ENCODE peak calls at places on chromosomes 1 and 21, in five cellular contexts. I is HepG2, J is GM12878, L is A549, Q is sigmoid colon. H is an unnamed sample.

GRCh38 chr1:59601032-59601431 is 213.7 kb upstream of the HOOK1 start:
- DNase-seq in Q (peak), J (no peak), L (no peak), I (no peak), H (no peak)

GRCh38 chr1:201766117-201766863 is 62.7 kb upstream of the IPO9 start:
- DNase-seq in L (no peak), I (no peak), Q (no peak), J (no peak), H (no peak)

GRCh38 chr1:6795661-6796060 is 10.4 kb downstream of the CAMTA1 start:
- DNase-seq in Q (no peak), L (no peak), J (no peak), I (no peak), H (no peak)

GRCh38 chr1:143574891-143575520 is 396.8 kb downstream of the FAM72C start:
- DNase-seq in L (no peak), I (no peak), Q (no peak), J (no peak), H (no peak)

GRCh38 chr1:78231477-78231876 is 185.7 kb downstream of the GIPC2 start:
- DNase-seq in L (no peak), I (no peak), J (no peak), Q (no peak), H (no peak)

GRCh38 chr1:170872663-170873062 is 62.7 kb upstream of the MROH9 start:
- DNase-seq in Q (no peak), L (no peak), I (no peak), J (peak), H (no peak)

GRCh38 chr21:44471996-44472395 is 16.7 kb downstream of the LRRC3 start:
- DNase-seq in L (no peak), I (no peak), Q (no peak), J (no peak), H (no peak)

GRCh38 chr1:91217911-91218310 is 186.7 kb downstream of the HFM1 start:
- DNase-seq in I (no peak), L (no peak), Q (no peak), J (no peak), H (no peak)

GRCh38 chr1:218330043-218330623 is 15.0 kb upstream of the TGFB2 start:
- DNase-seq in I (peak), L (peak), J (no peak), Q (no peak), H (no peak)

GRCh38 chr1:15139654-15140350 is 13.7 kb upstream of the TMEM51 start:
- DNase-seq in L (no peak), J (no peak), I (peak), Q (no peak), H (no peak)

GRCh38 chr1:114040273-114041043 is 61.2 kb downstream of the OLFML3 start:
- DNase-seq in I (no peak), Q (no peak), J (no peak), L (no peak), H (no peak)

GRCh38 chr1:39081266-39082139 is 55.4 kb downstream of the NDUFS5 start:
- DNase-seq in J (no peak), Q (no peak), L (no peak), I (no peak), H (peak)

GRCh38 chr1:27348861-27349783 is 7.3 kb downstream of the SYTL1 start:
- DNase-seq in I (no peak), Q (no peak), L (peak), J (no peak), H (no peak)

GRCh38 chr1:197783510-197783948 is 8.2 kb upstream of the DENND1B start:
- DNase-seq in L (no peak), Q (no peak), I (no peak), J (no peak), H (no peak)

GRCh38 chr1:159132271-159132881 is 39.0 kb upstream of the CADM3 start:
- DNase-seq in L (peak), Q (peak), J (no peak), I (peak), H (peak)

GRCh38 chr1:153192697-153193096 is 10.5 kb upstream of the LELP1 start:
- DNase-seq in I (peak), J (no peak), Q (no peak), L (no peak), H (no peak)

GRCh38 chr1:93177991-93178390 is 2.2 kb downstream of the TMED5 start:
- DNase-seq in L (no peak), I (no peak), Q (no peak), J (no peak), H (no peak)

GRCh38 chr1:31433396-31433930 is 20.4 kb downstream of the SERINC2 start:
- DNase-seq in J (no peak), Q (no peak), I (no peak), L (no peak), H (no peak)

DNA sequence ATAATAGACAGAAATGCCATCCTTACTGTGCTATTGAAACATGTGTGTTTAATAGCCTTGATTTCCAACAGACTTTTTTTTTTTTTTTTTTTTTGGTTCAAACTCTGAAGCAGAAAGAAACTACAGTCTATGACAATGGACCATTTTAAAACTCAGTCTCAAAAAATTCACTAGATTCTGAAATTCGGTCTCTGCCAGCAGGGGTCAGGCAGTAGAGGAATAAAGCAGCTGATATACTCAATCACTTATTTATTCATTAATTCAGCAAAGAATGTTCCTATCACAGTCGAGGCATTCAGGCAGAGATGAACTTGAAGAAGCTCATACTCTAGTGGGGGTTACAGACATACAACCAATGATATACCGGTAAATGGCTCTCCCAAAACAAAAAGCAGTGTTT is 260.9 kb upstream of the DMRTA2 start:
- DNase-seq in Q (no peak), I (no peak), L (no peak), J (no peak), H (no peak)
- TF ChIP-seq CTCF in Q (no peak), I (no peak), L (no peak), J (no peak), H (no peak)

DNA sequence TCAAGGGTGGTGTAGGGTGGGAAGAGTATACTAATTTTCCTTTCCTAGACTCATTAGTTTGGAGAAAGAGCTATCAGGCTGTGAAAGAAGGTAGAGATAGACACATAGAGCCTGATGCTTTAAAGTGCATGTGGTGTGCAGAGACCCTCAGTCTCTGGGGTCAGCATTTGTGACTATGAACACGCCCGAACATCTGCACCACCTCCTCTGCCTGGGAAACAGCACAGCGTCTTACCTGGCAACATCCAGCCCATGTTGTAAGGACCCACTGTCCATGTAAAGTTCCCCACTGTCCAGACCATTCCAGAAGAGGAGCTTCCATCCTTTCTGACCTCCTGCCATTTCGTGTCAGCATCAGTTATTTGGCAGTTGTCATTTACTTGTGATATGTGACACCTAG is 83.4 kb downstream of the KCND3 start:
- DNase-seq in J (no peak), Q (peak), I (no peak), L (no peak), H (no peak)
- TF ChIP-seq POLR2A in J (no peak), Q (no peak), I (no peak), L (no peak), H (no peak)

GRCh38 chr1:151563376-151563775 is 23.3 kb downstream of the TUFT1 start:
- DNase-seq in J (no peak), I (no peak), Q (no peak), L (no peak), H (no peak)
- TF ChIP-seq EP300 in J (no peak), I (no peak), Q (no peak), L (no peak), H (no peak)

DNA sequence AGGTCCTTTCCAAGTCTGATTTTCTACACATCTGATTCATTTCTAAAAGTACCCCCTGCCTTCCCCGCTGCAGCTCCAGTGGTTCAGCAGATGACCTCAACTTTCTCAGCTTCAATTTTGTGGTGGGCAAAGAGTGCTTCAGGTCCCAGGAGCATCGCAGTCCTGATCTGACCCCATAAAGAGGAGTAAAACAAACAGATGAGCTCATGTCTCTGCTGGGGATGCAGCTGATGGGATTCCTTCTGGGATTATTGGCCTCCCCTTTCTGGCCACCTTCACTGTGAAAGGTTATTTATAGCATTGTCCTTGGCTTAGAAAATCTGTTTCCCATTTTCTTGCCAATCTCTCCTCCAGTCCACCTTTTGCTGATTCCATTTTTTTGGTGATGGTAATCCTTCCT is 337.1 kb upstream of the PLXNA2 start:
- DNase-seq in L (no peak), Q (no peak), I (no peak), J (no peak), H (no peak)
- TF ChIP-seq CTCF in L (no peak), Q (no peak), I (no peak), J (no peak), H (no peak)

GRCh38 chr1:169784102-169784501 is 10.6 kb downstream of the METTL18 start:
- DNase-seq in J (no peak), I (no peak), Q (no peak), L (no peak), H (no peak)

GRCh38 chr1:169779970-169780369 is 14.7 kb downstream of the METTL18 start:
- DNase-seq in J (no peak), Q (no peak), L (peak), I (no peak), H (no peak)

GRCh38 chr1:169782596-169782995 is 12.1 kb downstream of the METTL18 start:
- DNase-seq in J (no peak), Q (no peak), L (no peak), I (no peak), H (no peak)

GRCh38 chr1:169776440-169776839 is 18.3 kb downstream of the METTL18 start:
- DNase-seq in Q (no peak), J (no peak), L (no peak), I (no peak), H (no peak)

GRCh38 chr1:169779150-169779549 is 15.6 kb downstream of the METTL18 start:
- DNase-seq in J (no peak), I (no peak), Q (no peak), L (no peak), H (no peak)
- TF ChIP-seq POLR2A in J (no peak), I (no peak), Q (no peak), L (no peak), H (no peak)

DNA sequence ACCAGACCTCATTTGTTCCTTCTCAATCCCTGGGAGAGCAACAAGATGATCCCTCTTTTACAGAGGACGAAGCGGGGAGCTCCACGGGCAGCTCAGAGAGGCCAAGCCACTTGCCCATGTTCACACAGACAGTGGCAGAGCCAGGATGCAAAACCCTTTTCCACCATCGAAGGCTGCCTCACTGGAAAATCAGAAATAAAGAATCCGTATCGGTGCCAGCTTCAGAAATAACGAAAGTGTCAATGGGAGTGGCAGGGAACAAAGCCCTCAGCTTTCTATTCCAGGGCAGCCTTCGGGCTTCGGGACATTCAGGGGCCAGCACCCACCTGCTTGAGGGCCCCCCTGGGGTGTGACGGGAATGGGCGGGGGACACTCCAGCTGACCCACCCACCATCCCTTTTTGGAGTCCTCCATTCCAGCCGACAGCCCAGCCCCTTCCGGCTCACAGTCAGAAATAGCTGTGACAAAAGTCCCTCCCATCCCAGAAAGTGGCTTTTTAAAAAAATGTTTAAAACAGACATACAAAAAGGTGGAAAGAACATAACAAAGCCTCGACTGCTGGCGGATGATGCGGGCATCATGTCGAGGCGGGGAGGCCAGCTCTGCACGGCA is 6.0 kb downstream of the IFFO2 start:
- DNase-seq in Q (peak), I (no peak), J (no peak), L (no peak), H (peak)
- TF ChIP-seq EP300 in Q (no peak), I (no peak), J (no peak), L (no peak), H (no peak)

GRCh38 chr1:203475012-203475981 is at the start of gene PRELP:
- DNase-seq in Q (peak), J (no peak), L (no peak), I (no peak), H (peak)
- TF ChIP-seq CTCF in Q (no peak), J (no peak), L (no peak), I (no peak), H (no peak)

DNA sequence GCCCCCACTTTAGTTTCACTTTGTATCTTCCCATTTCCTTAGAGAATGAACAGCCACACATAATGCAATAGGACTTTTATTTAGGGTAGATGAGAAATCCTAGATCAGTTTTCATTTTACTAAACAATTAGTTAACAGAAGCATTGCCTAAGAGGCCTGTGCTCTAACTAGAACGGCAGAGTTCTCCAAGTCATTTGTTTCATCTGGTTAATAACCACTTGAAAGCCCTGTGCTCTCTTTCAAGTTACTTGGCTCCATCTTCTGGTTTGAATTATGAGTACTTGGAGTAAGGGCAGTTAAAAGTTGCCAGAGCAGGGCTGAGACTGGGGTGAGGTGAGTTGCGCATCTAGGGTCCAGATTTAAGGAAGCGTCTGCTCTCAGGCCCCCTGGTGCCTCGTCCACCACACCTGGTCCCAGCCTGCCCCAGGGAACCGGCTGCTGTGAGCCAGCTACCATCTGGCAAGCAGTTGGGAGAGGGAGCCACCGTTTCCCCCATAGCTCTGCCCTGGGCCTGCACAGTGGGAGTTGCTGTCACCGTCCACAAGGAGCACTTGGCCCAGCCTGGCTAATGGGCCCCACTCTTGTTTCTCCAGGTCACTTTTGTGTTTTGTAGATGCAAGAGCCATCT is 18.1 kb upstream of the SLC44A3 start:
- DNase-seq in I (peak), Q (peak), J (no peak), L (peak), H (peak)
- TF ChIP-seq POLR2A in I (no peak), Q (no peak), J (no peak), L (no peak), H (no peak)

GRCh38 chr1:202935863-202936262 is 8.8 kb upstream of the KLHL12 start:
- DNase-seq in I (no peak), Q (no peak), L (no peak), J (no peak), H (no peak)

GRCh38 chr1:202934755-202935154 is 7.7 kb upstream of the KLHL12 start:
- DNase-seq in Q (no peak), L (no peak), J (no peak), I (no peak), H (no peak)

GRCh38 chr1:202940561-202940960 is 13.5 kb upstream of the KLHL12 start:
- DNase-seq in I (no peak), J (no peak), L (no peak), Q (no peak), H (no peak)

GRCh38 chr1:202941372-202941771 is 14.3 kb upstream of the KLHL12 start:
- DNase-seq in I (no peak), J (no peak), L (no peak), Q (no peak), H (no peak)

GRCh38 chr1:202938287-202938925 is 11.4 kb upstream of the KLHL12 start:
- DNase-seq in I (no peak), L (no peak), Q (no peak), J (no peak), H (no peak)
- TF ChIP-seq EP300 in I (no peak), L (no peak), Q (no peak), J (no peak), H (no peak)

H was measured in ovary.